ENCODE peak calls at places on chromosomes 7 and 10, in five cellular contexts. X is Calu3; H is amygdala; A is stimulated activated CD8-positive, alpha-beta memory T cell treated with anti-CD3 and anti-CD28 coated beads, Interleukin-12 subunit alpha, Interleukin-12 subunit beta, amount 100 ng/mL, for 4 hours; Y is CD8-positive, alpha-beta T cell. T is an unnamed sample.

GRCh38 chr7:25894902-25895791 is 256.9 kb upstream of the NFE2L3 start:
- DNase-seq in X (peak), H (peak), A (peak), Y (peak), T (peak)

GRCh38 chr7:112137141-112138101 is 68.8 kb downstream of the DOCK4 start:
- DNase-seq in X (no peak), H (no peak), A (no peak), Y (no peak), T (no peak)

GRCh38 chr7:33968591-33968990 is 63.3 kb downstream of the BMPER start:
- DNase-seq in X (no peak), H (no peak), A (no peak), Y (no peak), T (no peak)

GRCh38 chr10:116184448-116184794 is 88.6 kb downstream of the GFRA1 start:
- DNase-seq in X (no peak), H (no peak), A (no peak), Y (no peak), T (no peak)

GRCh38 chr7:120460928-120461327 is 188.0 kb downstream of the KCND2 start:
- DNase-seq in X (no peak), H (no peak), A (no peak), Y (no peak), T (no peak)

GRCh38 chr7:137080516-137081203 is 212.2 kb downstream of the CHRM2 start:
- DNase-seq in X (no peak), H (no peak), A (no peak), Y (no peak), T (no peak)

GRCh38 chr7:117975436-117975835 is 102.2 kb upstream of the CTTNBP2 start:
- DNase-seq in X (no peak), H (no peak), A (no peak), Y (no peak), T (no peak)

GRCh38 chr7:142960955-142961512 is 1.1 kb downstream of the KEL start:
- DNase-seq in X (peak), H (no peak), A (no peak), Y (no peak), T (no peak)

GRCh38 chr10:132592790-132593788 is 55.5 kb downstream of the INPP5A start:
- DNase-seq in X (no peak), H (no peak), A (no peak), Y (no peak), T (no peak)

GRCh38 chr7:105187302-105188169 is 173.5 kb downstream of the KMT2E start:
- DNase-seq in X (no peak), H (no peak), A (no peak), Y (no peak), T (no peak)

GRCh38 chr10:104096692-104097091 is 11.0 kb upstream of the COL17A1 start:
- DNase-seq in X (no peak), H (no peak), A (no peak), Y (no peak), T (no peak)

GRCh38 chr10:88525371-88526079 is 57.6 kb downstream of the RNLS start:
- DNase-seq in X (peak), H (no peak), A (no peak), Y (no peak), T (peak)

GRCh38 chr10:70512149-70512611 is 33.6 kb downstream of the PALD1 start:
- DNase-seq in X (no peak), H (no peak), A (no peak), Y (no peak), T (no peak)

T was measured in adrenal gland.